ENCODE peak calls at places on chromosomes 7 and 10, in eight cellular contexts. X is ecto neural progenitor cell; O is mucosa of gallbladder; N is NCI-H1092 treated with DMSO at 0.1 percent for 48 hours; M is Calu3; U is HuH-7; Z is activated effector memory CD4-positive, alpha-beta T cell treated with anti-CD3 and anti-CD28 coated beads, Interleukin-2, amount 50 U/mL, for 16 hours; E is CD4-positive, CD25-positive, alpha-beta regulatory T cell. A is an unnamed sample.

GRCh38 chr7:114334992-114335391 is 79.6 kb upstream of the FOXP2 start:
- DNase-seq in X (no peak), O (no peak), N (peak), M (no peak), U (no peak), Z (no peak), E (no peak), A (no peak)

GRCh38 chr10:101607124-101607523 is 19.0 kb downstream of the DPCD start:
- DNase-seq in X (peak), O (no peak), N (no peak), M (no peak), U (no peak), Z (no peak), E (no peak), A (no peak)

GRCh38 chr7:112868609-112869008 is 78.4 kb upstream of the TMEM168 start:
- DNase-seq in X (no peak), O (no peak), N (no peak), M (no peak), U (no peak), Z (no peak), E (no peak), A (no peak)

GRCh38 chr7:75617634-75618234 is 121.0 kb downstream of the HIP1 start:
- DNase-seq in X (no peak), O (peak), N (no peak), M (no peak), U (no peak), Z (peak), E (peak), A (peak)

GRCh38 chr7:105191329-105191728 is 177.3 kb downstream of the KMT2E start:
- DNase-seq in X (no peak), O (no peak), N (no peak), M (no peak), U (no peak), Z (no peak), E (no peak), A (no peak)

GRCh38 chr10:42754155-42755027 is 28.2 kb upstream of the BMS1 start:
- DNase-seq in X (peak), O (no peak), N (no peak), M (peak), U (no peak), Z (peak), E (no peak), A (peak)

GRCh38 chr10:19730848-19731247 is 85.4 kb upstream of the PLXDC2 start:
- DNase-seq in X (no peak), O (no peak), N (no peak), M (no peak), U (no peak), Z (no peak), E (no peak), A (no peak)

GRCh38 chr7:157521061-157521731 is 184.4 kb downstream of the DNAJB6 start:
- DNase-seq in X (peak), O (no peak), N (no peak), M (no peak), U (no peak), Z (peak), E (no peak), A (no peak)

GRCh38 chr10:119724630-119725549 is 960 bp upstream of the INPP5F start:
- DNase-seq in X (no peak), O (no peak), N (no peak), M (no peak), U (peak), Z (no peak), E (no peak), A (no peak)

GRCh38 chr7:155437836-155438235 is 20.1 kb upstream of the EN2 start:
- DNase-seq in X (no peak), O (no peak), N (no peak), M (no peak), U (no peak), Z (no peak), E (no peak), A (no peak)

GRCh38 chr10:31219321-31219720 is 99.7 kb upstream of the ZEB1 start:
- DNase-seq in X (no peak), O (no peak), N (no peak), M (no peak), U (no peak), Z (no peak), E (no peak), A (no peak)

GRCh38 chr10:119135517-119135890 is 30.0 kb downstream of the SFXN4 start:
- DNase-seq in X (no peak), O (no peak), N (no peak), M (no peak), U (no peak), Z (no peak), E (no peak), A (no peak)

GRCh38 chr7:144787127-144787526 is 48.7 kb downstream of the TPK1 start:
- DNase-seq in X (no peak), O (no peak), N (peak), M (no peak), U (no peak), Z (no peak), E (no peak), A (no peak)